ENCODE peak calls at places on chromosomes 7 and 10, in six cellular contexts. H is H9, X is IMR-90, C is mesenchymal stem cell, G is trophoblast cell, Z is H1. K is an unnamed sample.

GRCh38 chr10:14801693-14802092 is 27.0 kb upstream of the FAM107B start:
- DNase-seq in C (no peak), X (no peak), Z (no peak), H (peak; percentile 30), G (no peak), K (no peak)

GRCh38 chr7:44066111-44066460 is 719 bp upstream of the PGAM2 start:
- DNase-seq in G (no peak), Z (no peak), X (no peak), H (peak; percentile 29), C (no peak), K (no peak)

GRCh38 chr10:132097609-132098377 is 32.0 kb downstream of the JAKMIP3 start:
- DNase-seq in X (no peak), Z (no peak), C (no peak), G (no peak), H (no peak), K (no peak)

GRCh38 chr10:74103560-74104248 is 46.9 kb downstream of the AP3M1 start:
- DNase-seq in H (no peak), C (peak; percentile 58), Z (no peak), G (no peak), X (peak; percentile 42), K (no peak)

GRCh38 chr10:62795750-62796149 is 8.8 kb upstream of the ADO start:
- DNase-seq in G (no peak), C (no peak), Z (no peak), H (no peak), X (no peak), K (no peak)

GRCh38 chr10:48935141-48935540 is 4.5 kb downstream of the LRRC18 start:
- DNase-seq in Z (no peak), G (no peak), H (peak; percentile 23), C (no peak), X (no peak), K (no peak)

GRCh38 chr10:129547583-129547982 is 80.5 kb downstream of the MGMT start:
- DNase-seq in H (no peak), X (peak; percentile 12), G (no peak), Z (no peak), C (peak; percentile 3), K (no peak)

GRCh38 chr7:6530626-6531491 is 20.4 kb downstream of the GRID2IP start:
- DNase-seq in G (no peak), X (no peak), Z (no peak), C (no peak), H (peak; percentile 76), K (no peak)

GRCh38 chr10:130372866-130373265 is 236.7 kb downstream of the GLRX3 start:
- DNase-seq in H (no peak), Z (no peak), X (no peak), C (no peak), G (no peak), K (no peak)

GRCh38 chr10:23910296-23910695 is 298.6 kb upstream of the KIAA1217 start:
- DNase-seq in C (no peak), X (no peak), H (no peak), G (no peak), Z (no peak), K (no peak)

GRCh38 chr10:28946479-28946878 is 269.2 kb downstream of the BAMBI start:
- DNase-seq in Z (no peak), G (peak; percentile 61), C (peak; percentile 48), X (peak; percentile 79), H (no peak), K (no peak)

GRCh38 chr10:86363833-86364511 is 2.6 kb downstream of the GRID1 start:
- DNase-seq in X (no peak), Z (no peak), H (peak; percentile 33), G (no peak), C (no peak), K (no peak)

GRCh38 chr7:73645643-73646182 is 21.4 kb upstream of the MLXIPL start:
- DNase-seq in C (no peak), G (no peak), X (no peak), Z (no peak), H (no peak), K (no peak)

DNA sequence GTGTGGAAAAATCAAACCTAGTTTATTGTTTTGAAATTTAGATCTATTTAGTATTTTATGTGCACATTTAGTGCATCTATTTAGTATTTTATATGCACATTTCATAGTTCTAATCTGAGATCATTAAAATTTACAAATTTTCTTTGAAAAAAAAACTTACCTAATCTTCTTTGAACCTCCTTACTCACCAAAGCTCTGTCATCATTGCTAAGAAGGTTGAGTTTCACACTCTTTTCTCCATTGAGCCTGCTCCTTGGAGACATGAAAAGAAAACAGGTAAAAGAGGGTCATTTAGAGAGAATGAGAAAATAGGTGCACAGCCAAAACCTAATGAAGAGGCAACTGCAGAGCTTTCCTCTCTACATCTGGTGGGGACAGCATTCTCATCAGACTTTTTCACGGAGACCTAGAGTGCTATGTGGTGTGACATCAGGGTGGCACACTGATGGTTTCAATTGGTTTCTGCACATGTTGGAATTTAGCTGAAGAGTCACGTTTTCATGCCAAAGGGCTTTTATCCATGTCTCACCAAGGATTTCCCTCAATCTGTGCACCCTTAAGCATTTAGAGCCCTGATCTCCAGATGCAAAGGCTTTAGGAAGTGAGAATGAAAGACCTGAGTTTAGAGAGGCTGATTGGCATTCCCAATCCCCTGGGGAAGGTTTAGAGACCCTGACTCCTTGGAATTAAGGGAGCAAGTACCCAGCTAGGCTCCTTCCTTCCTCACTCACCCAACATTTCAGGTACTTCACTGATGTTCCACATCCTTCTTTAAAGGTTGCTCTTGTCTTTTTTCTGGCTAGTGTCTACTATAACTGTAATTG is 89.2 kb upstream of the CAPZA2 start:
- DNase-seq in H (no peak), C (no peak), X (no peak), Z (no peak), G (no peak), K (no peak)
- H2AK5ac ChIP-seq in H (no peak overlapping the region), C (peak overlapping the region; percentile 50), X (peak overlapping the region; percentile 72), Z (no peak overlapping the region), G (no peak overlapping the region), K (no peak overlapping the region)

GRCh38 chr10:71239131-71239915 is 27.0 kb downstream of the UNC5B start:
- DNase-seq in C (no peak), H (no peak), X (no peak), Z (no peak), G (no peak), K (no peak)

GRCh38 chr10:71238626-71239025 is 26.3 kb downstream of the UNC5B start:
- DNase-seq in H (no peak), X (no peak), G (no peak), Z (no peak), C (no peak), K (no peak)

GRCh38 chr10:71241114-71241898 is 28.9 kb downstream of the UNC5B start:
- DNase-seq in G (no peak), C (peak; percentile 74), X (peak; percentile 50), Z (no peak), H (no peak), K (no peak)

GRCh38 chr10:71241899-71242620 is 29.7 kb downstream of the UNC5B start:
- DNase-seq in C (peak; percentile 34), X (no peak), G (no peak), H (no peak), Z (no peak), K (no peak)

DNA sequence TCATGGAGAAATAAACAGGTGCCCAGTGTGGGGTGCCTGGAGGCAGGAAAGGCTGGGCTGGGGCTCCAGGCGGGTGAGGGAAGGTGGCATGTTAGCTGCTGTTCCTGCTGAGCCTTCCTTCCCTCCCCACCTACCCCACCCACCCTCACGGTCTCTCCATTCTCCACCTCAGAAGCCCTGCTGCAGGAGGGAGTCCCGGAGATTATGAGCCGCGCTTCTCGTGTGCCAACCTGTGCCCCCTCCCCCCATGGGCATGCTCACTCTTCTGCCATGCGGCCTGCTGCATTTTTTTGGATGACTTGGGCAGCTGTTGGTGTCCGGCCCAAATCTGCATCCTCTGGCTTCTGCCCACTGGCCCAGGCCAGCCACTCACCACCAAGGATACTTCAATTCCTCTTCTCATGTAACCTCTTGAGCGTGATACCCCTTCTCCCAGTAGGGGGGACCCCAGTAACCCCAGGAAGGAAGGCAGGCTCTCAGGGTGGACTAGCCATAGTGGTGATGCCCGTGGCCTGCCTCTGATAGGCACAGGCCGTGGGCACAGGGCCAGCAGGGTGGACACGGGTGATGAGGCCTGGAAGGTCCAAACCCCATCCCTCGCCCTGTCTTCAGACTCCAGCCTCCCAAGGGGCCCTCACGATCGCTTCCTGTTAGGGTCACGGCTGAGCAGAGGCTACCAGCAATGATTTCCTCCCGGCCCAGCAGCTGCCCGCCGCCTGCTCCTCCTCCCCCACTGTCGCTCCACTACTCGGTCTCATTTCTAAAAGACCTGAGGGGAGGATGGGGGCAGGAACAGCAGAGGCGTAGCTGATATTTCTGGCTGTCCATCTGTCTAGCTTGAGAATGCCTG is 27.8 kb downstream of the UNC5B start:
- DNase-seq in X (no peak), Z (no peak), H (no peak), G (no peak), C (peak; percentile 47), K (no peak)
- H2AFZ ChIP-seq in X (no peak overlapping the region), Z (no peak overlapping the region), H (no peak overlapping the region), G (no peak overlapping the region), C (no peak overlapping the region), K (no peak overlapping the region)

DNA sequence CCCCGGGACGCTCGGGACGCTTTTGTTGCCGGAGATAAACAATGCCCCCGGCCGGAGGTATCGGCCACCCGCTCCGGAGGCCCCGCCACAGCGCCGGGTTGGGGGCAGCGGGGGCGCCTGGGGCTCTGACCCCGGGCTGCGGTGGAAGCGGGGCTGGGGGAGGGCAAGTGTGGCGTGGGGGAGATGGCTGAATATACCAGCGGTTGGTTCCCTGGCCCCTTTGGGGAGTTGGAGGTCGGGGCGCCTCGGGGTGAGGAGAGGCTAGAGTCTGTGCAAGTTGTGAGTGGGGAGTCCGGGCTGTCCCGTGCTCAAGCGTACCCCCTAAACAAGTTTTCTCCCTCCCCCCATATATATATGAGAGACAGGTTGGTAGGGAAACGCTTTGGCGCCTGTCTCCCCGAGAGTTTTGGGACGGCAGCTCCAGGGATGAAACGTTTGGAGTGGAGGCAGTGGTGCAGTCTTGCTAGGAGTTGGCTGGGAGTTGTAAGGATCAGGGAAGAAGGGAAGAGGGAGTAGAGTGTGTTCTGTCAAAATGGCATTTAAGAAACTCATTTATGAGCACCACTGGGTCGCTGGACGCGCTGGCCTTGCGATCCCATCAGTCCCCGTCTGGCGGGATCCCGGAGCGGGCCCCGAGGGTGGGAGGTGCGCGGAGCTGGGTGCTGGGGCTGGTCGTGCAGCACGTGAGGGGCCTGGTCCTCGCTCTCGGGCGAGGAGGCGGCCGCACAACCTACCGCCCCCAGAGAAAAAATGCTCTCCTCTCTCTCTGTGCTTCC is 967 bp downstream of the TET1 start:
- DNase-seq in G (no peak), H (peak; percentile 61), X (peak; percentile 36), Z (no peak), C (peak; percentile 67), K (peak; percentile 35)
- H3K4ac ChIP-seq in G (peak overlapping the region; percentile 28), H (no peak overlapping the region), X (peak overlapping the region; percentile 90), Z (no peak overlapping the region), C (peak overlapping the region; percentile 54), K (no peak overlapping the region)

DNA sequence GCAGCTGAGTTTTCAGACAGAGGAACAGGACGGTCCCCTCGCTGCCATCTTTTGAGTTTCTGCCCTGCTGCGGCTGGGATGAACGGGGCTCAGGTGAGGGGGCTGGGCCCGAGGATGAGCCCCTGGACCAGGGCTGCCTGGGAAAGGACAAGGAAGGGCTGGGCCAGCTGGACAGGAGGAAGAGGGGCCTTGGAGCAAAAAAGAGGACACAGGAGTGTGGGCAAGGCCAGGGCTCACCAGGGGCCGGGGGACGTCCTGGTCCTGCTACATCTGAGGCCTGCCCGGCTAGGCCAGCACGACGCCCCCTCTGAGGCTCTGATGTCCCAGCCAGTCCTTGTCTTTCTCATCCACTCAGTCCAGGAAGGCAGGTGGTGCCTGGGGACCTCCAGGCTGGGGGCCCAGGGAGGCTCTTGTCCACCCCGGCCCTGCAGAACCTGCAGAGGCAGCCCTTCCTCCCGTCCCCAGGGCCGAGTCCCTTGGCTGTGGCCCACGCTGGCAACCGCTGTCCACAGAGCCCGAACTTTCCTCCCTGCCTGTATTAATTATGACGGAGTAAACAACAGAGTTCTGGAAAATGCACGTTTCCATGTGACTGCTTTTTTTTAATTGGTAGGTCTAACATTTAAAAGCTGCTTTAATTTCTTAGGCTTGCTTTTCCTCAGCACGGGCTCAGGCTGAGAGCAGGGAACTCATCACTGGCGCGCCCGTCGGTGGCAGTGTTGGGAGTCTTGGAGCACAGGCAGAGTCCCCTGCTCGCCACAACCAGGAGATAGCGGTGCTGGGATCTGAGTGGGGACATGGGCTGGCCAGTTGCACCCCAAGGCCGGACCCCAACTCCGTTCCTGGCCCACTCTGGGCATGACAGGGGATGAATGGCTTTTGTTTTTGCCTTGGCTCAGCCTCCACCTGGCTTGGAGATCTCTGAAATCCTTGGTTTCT is 187.7 kb downstream of the ELFN1 start:
- DNase-seq in G (no peak), H (no peak), C (no peak), Z (no peak), X (no peak), K (no peak)
- H2AK5ac ChIP-seq in G (no peak overlapping the region), H (no peak overlapping the region), C (no peak overlapping the region), Z (no peak overlapping the region), X (no peak overlapping the region), K (peak overlapping the region; percentile 92)